ENCODE peak calls at places on chromosomes 16 and 17, in eight cellular contexts. N is C1 segment of cervical spinal cord; R is astrocyte of the spinal cord; I is activated CD4-positive, alpha-beta T cell treated with anti-CD3 and anti-CD28 coated beads, Interleukin-2, amount 10 ng/mL, durations not matched to agents 24 days and 14 days; C is EH; O is HEK293T; W is stimulated activated CD4-positive, alpha-beta T cell treated with anti-CD3 and anti-CD28 coated beads, Interleukin-2, amount 100 ng/mL, for 48 hours; X is MV-4-11. K is an unnamed sample.

GRCh38 chr17:58694302-58694701 is 1.9 kb downstream of the RAD51C start:
- DNase-seq in N (no peak), R (no peak), I (no peak), C (no peak), O (no peak), W (no peak), X (no peak), K (no peak)

GRCh38 chr16:1030381-1030901 is 42.1 kb upstream of the SSTR5 start:
- DNase-seq in N (peak), R (no peak), I (no peak), C (no peak), O (no peak), W (no peak), X (no peak), K (no peak)

GRCh38 chr17:80773243-80773991 is 218.2 kb upstream of the CHMP6 start:
- DNase-seq in N (peak), R (peak), I (no peak), C (peak), O (peak), W (no peak), X (no peak), K (peak)

GRCh38 chr16:70416748-70417616 is 21.9 kb downstream of the ST3GAL2 start:
- DNase-seq in N (no peak), R (no peak), I (no peak), C (no peak), O (no peak), W (no peak), X (no peak), K (no peak)

GRCh38 chr17:63972796-63973195 is at the start of gene SCN4A:
- DNase-seq in N (no peak), R (no peak), I (no peak), C (no peak), O (no peak), W (no peak), X (no peak), K (no peak)

GRCh38 chr16:58034786-58035185 is 9.2 kb downstream of the MMP15 start:
- DNase-seq in N (no peak), R (no peak), I (no peak), C (no peak), O (no peak), W (no peak), X (no peak), K (no peak)

GRCh38 chr17:11986939-11987329 is 10.3 kb downstream of the ZNF18 start:
- DNase-seq in N (no peak), R (peak), I (no peak), C (peak), O (peak), W (no peak), X (no peak), K (peak)

GRCh38 chr16:89352091-89352681 is 134.7 kb downstream of the ZNF778 start:
- DNase-seq in N (no peak), R (no peak), I (no peak), C (no peak), O (no peak), W (no peak), X (peak), K (no peak)

GRCh38 chr16:66167564-66168291 is 198.8 kb upstream of the CDH5 start:
- DNase-seq in N (no peak), R (no peak), I (no peak), C (no peak), O (no peak), W (no peak), X (no peak), K (peak)

GRCh38 chr17:28405632-28406477 is at the start of gene SLC46A1:
- DNase-seq in N (peak), R (peak), I (peak), C (peak), O (peak), W (peak), X (no peak), K (no peak)

GRCh38 chr16:75860654-75861053 is 134.4 kb upstream of the CPHXL start:
- DNase-seq in N (peak), R (peak), I (no peak), C (no peak), O (no peak), W (no peak), X (no peak), K (no peak)

K was measured in IMR-90.